ENCODE peak calls at places on chromosomes 6 and 20, in seven cellular contexts. P is activated naive CD4-positive, alpha-beta T cell treated with anti-CD3 and anti-CD28 coated beads for 36 hours; V is GM23248; W is T-cell; N is naive thymus-derived CD4-positive, alpha-beta T cell; T is central memory CD4-positive, alpha-beta T cell; U is MM.1S. O is an unnamed sample.

GRCh38 chr6:45728674-45729073 is 287.0 kb downstream of the CLIC5 start:
- DNase-seq in U (no peak), V (peak), N (no peak), W (no peak), P (no peak), T (no peak), O (no peak)

GRCh38 chr20:38187512-38187911 is 22.4 kb upstream of the TGM2 start:
- DNase-seq in P (no peak), W (no peak), U (no peak), N (no peak), T (no peak), V (peak), O (no peak)

GRCh38 chr20:4150095-4150492 is 134.7 kb upstream of the RNF24 start:
- DNase-seq in T (no peak), N (no peak), P (no peak), V (peak), W (no peak), U (no peak), O (no peak)

GRCh38 chr6:148027201-148027600 is 315.4 kb upstream of the SASH1 start:
- DNase-seq in P (no peak), T (no peak), W (no peak), V (no peak), U (no peak), N (no peak), O (no peak)

GRCh38 chr6:291697-292505 is at the start of gene DUSP22:
- DNase-seq in N (peak), W (peak), V (peak), T (peak), P (peak), U (peak), O (peak)

GRCh38 chr20:32162367-32162766 is 45.2 kb downstream of the PLAGL2 start:
- DNase-seq in P (no peak), V (no peak), N (no peak), W (no peak), U (no peak), T (no peak), O (no peak)

GRCh38 chr6:80145509-80145908 is 39.0 kb downstream of the BCKDHB start:
- DNase-seq in U (peak), P (no peak), T (no peak), N (no peak), V (no peak), W (no peak), O (no peak)

GRCh38 chr20:37438464-37439222 is 82.4 kb upstream of the NNAT start:
- DNase-seq in V (no peak), U (no peak), N (no peak), P (no peak), W (no peak), T (no peak), O (no peak)

GRCh38 chr20:63023071-63023835 is 16.5 kb upstream of the BHLHE23 start:
- DNase-seq in V (no peak), W (no peak), N (no peak), P (no peak), U (no peak), T (no peak), O (no peak)

O was measured in CD8-positive, alpha-beta T cell.